ENCODE peak calls at places on chromosomes 16 and 17, in five cellular contexts. One of them, this sample, is unnamed.

GRCh38 chr17:36851230-36851629 is 86.0 kb upstream of the LHX1 start:
- DNase-seq in naive thymus-derived CD8-positive, alpha-beta T cell: no peak
- DNase-seq in T-helper 17 cell: no peak
- DNase-seq in CD8-positive, alpha-beta memory T cell: no peak
- DNase-seq in effector CD4-positive, alpha-beta T cell: no peak
- DNase-seq in this sample: no peak

GRCh38 chr17:75897076-75898019 is 597 bp upstream of the TRIM65 start:
- DNase-seq in naive thymus-derived CD8-positive, alpha-beta T cell: no peak
- DNase-seq in T-helper 17 cell: no peak
- DNase-seq in CD8-positive, alpha-beta memory T cell: no peak
- DNase-seq in effector CD4-positive, alpha-beta T cell: no peak
- DNase-seq in this sample: no peak

GRCh38 chr17:80426671-80427326 is 11.8 kb downstream of the ENDOV start:
- DNase-seq in naive thymus-derived CD8-positive, alpha-beta T cell: peak; percentile 89
- DNase-seq in T-helper 17 cell: peak; percentile 84
- DNase-seq in CD8-positive, alpha-beta memory T cell: peak; percentile 79
- DNase-seq in effector CD4-positive, alpha-beta T cell: peak; percentile 85
- DNase-seq in this sample: peak; percentile 84

GRCh38 chr17:77445908-77446535 is 305.3 kb downstream of the SEC14L1 start:
- DNase-seq in naive thymus-derived CD8-positive, alpha-beta T cell: peak; percentile 80
- DNase-seq in T-helper 17 cell: no peak
- DNase-seq in CD8-positive, alpha-beta memory T cell: peak; percentile 51
- DNase-seq in effector CD4-positive, alpha-beta T cell: peak; percentile 48
- DNase-seq in this sample: peak; percentile 69

GRCh38 chr16:81447383-81448101 is 2.9 kb downstream of the CMIP start:
- DNase-seq in naive thymus-derived CD8-positive, alpha-beta T cell: no peak
- DNase-seq in T-helper 17 cell: no peak
- DNase-seq in CD8-positive, alpha-beta memory T cell: no peak
- DNase-seq in effector CD4-positive, alpha-beta T cell: no peak
- DNase-seq in this sample: no peak

GRCh38 chr17:76893623-76894358 is 25.6 kb downstream of the MGAT5B start:
- DNase-seq in naive thymus-derived CD8-positive, alpha-beta T cell: no peak
- DNase-seq in T-helper 17 cell: no peak
- DNase-seq in CD8-positive, alpha-beta memory T cell: no peak
- DNase-seq in effector CD4-positive, alpha-beta T cell: no peak
- DNase-seq in this sample: no peak

GRCh38 chr17:51154176-51154575 is 817 bp downstream of the NME1 start:
- DNase-seq in naive thymus-derived CD8-positive, alpha-beta T cell: no peak
- DNase-seq in T-helper 17 cell: no peak
- DNase-seq in CD8-positive, alpha-beta memory T cell: no peak
- DNase-seq in effector CD4-positive, alpha-beta T cell: no peak
- DNase-seq in this sample: no peak

GRCh38 chr16:27315333-27316037 is 1.7 kb downstream of the IL4R start:
- DNase-seq in naive thymus-derived CD8-positive, alpha-beta T cell: peak; percentile 71
- DNase-seq in T-helper 17 cell: no peak
- DNase-seq in CD8-positive, alpha-beta memory T cell: no peak
- DNase-seq in effector CD4-positive, alpha-beta T cell: peak; percentile 38
- DNase-seq in this sample: peak; percentile 38

GRCh38 chr17:69434164-69434579 is 19.7 kb downstream of the MAP2K6 start:
- DNase-seq in naive thymus-derived CD8-positive, alpha-beta T cell: no peak
- DNase-seq in T-helper 17 cell: no peak
- DNase-seq in CD8-positive, alpha-beta memory T cell: no peak
- DNase-seq in effector CD4-positive, alpha-beta T cell: no peak
- DNase-seq in this sample: no peak

GRCh38 chr17:57849163-57849873 is 526 bp downstream of the MRPS23 start:
- DNase-seq in naive thymus-derived CD8-positive, alpha-beta T cell: no peak
- DNase-seq in T-helper 17 cell: no peak
- DNase-seq in CD8-positive, alpha-beta memory T cell: no peak
- DNase-seq in effector CD4-positive, alpha-beta T cell: no peak
- DNase-seq in this sample: no peak

GRCh38 chr17:77887464-77888241 is 70.8 kb upstream of the TNRC6C start:
- DNase-seq in naive thymus-derived CD8-positive, alpha-beta T cell: peak; percentile 90
- DNase-seq in T-helper 17 cell: peak; percentile 57
- DNase-seq in CD8-positive, alpha-beta memory T cell: peak; percentile 73
- DNase-seq in effector CD4-positive, alpha-beta T cell: peak; percentile 75
- DNase-seq in this sample: peak; percentile 84

GRCh38 chr17:80216473-80217456 is 3.4 kb downstream of the SGSH start:
- DNase-seq in naive thymus-derived CD8-positive, alpha-beta T cell: peak; percentile 53
- DNase-seq in T-helper 17 cell: no peak
- DNase-seq in CD8-positive, alpha-beta memory T cell: no peak
- DNase-seq in effector CD4-positive, alpha-beta T cell: no peak
- DNase-seq in this sample: no peak

GRCh38 chr16:21194771-21195301 is 16.5 kb downstream of the ZP2 start:
- DNase-seq in naive thymus-derived CD8-positive, alpha-beta T cell: no peak
- DNase-seq in T-helper 17 cell: no peak
- DNase-seq in CD8-positive, alpha-beta memory T cell: no peak
- DNase-seq in effector CD4-positive, alpha-beta T cell: no peak
- DNase-seq in this sample: no peak

GRCh38 chr17:68457168-68457538 is at the start of gene WIPI1:
- DNase-seq in naive thymus-derived CD8-positive, alpha-beta T cell: no peak
- DNase-seq in T-helper 17 cell: no peak
- DNase-seq in CD8-positive, alpha-beta memory T cell: no peak
- DNase-seq in effector CD4-positive, alpha-beta T cell: no peak
- DNase-seq in this sample: no peak

GRCh38 chr17:69900829-69901228 is 174.2 kb upstream of the KCNJ16 start:
- DNase-seq in naive thymus-derived CD8-positive, alpha-beta T cell: no peak
- DNase-seq in T-helper 17 cell: no peak
- DNase-seq in CD8-positive, alpha-beta memory T cell: no peak
- DNase-seq in effector CD4-positive, alpha-beta T cell: no peak
- DNase-seq in this sample: no peak

GRCh38 chr16:77271532-77272426 is 72.6 kb downstream of the SYCE1L start:
- DNase-seq in naive thymus-derived CD8-positive, alpha-beta T cell: no peak
- DNase-seq in T-helper 17 cell: no peak
- DNase-seq in CD8-positive, alpha-beta memory T cell: no peak
- DNase-seq in effector CD4-positive, alpha-beta T cell: no peak
- DNase-seq in this sample: no peak

GRCh38 chr16:74315059-74315458 is 18.4 kb downstream of the PSMD7 start:
- DNase-seq in naive thymus-derived CD8-positive, alpha-beta T cell: no peak
- DNase-seq in T-helper 17 cell: no peak
- DNase-seq in CD8-positive, alpha-beta memory T cell: no peak
- DNase-seq in effector CD4-positive, alpha-beta T cell: no peak
- DNase-seq in this sample: no peak

GRCh38 chr16:49546059-49546458 is 172.5 kb downstream of the C16orf78 start:
- DNase-seq in naive thymus-derived CD8-positive, alpha-beta T cell: no peak
- DNase-seq in T-helper 17 cell: no peak
- DNase-seq in CD8-positive, alpha-beta memory T cell: no peak
- DNase-seq in effector CD4-positive, alpha-beta T cell: no peak
- DNase-seq in this sample: no peak

GRCh38 chr17:69314246-69315030 is 12.5 kb downstream of the ABCA5 start:
- DNase-seq in naive thymus-derived CD8-positive, alpha-beta T cell: no peak
- DNase-seq in T-helper 17 cell: no peak
- DNase-seq in CD8-positive, alpha-beta memory T cell: no peak
- DNase-seq in effector CD4-positive, alpha-beta T cell: no peak
- DNase-seq in this sample: no peak

GRCh38 chr17:77558846-77559626 is 399.5 kb upstream of the TNRC6C start:
- DNase-seq in naive thymus-derived CD8-positive, alpha-beta T cell: no peak
- DNase-seq in T-helper 17 cell: no peak
- DNase-seq in CD8-positive, alpha-beta memory T cell: no peak
- DNase-seq in effector CD4-positive, alpha-beta T cell: no peak
- DNase-seq in this sample: no peak

GRCh38 chr17:64994781-64995538 is 61.6 kb downstream of the GNA13 start:
- DNase-seq in naive thymus-derived CD8-positive, alpha-beta T cell: no peak
- DNase-seq in T-helper 17 cell: no peak
- DNase-seq in CD8-positive, alpha-beta memory T cell: no peak
- DNase-seq in effector CD4-positive, alpha-beta T cell: no peak
- DNase-seq in this sample: no peak

GRCh38 chr17:74080936-74081335 is 122.5 kb upstream of the RPL38 start:
- DNase-seq in naive thymus-derived CD8-positive, alpha-beta T cell: no peak
- DNase-seq in T-helper 17 cell: no peak
- DNase-seq in CD8-positive, alpha-beta memory T cell: no peak
- DNase-seq in effector CD4-positive, alpha-beta T cell: no peak
- DNase-seq in this sample: no peak

GRCh38 chr17:4607773-4608187 is 23.5 kb downstream of the SMTNL2 start:
- DNase-seq in naive thymus-derived CD8-positive, alpha-beta T cell: no peak
- DNase-seq in T-helper 17 cell: no peak
- DNase-seq in CD8-positive, alpha-beta memory T cell: no peak
- DNase-seq in effector CD4-positive, alpha-beta T cell: no peak
- DNase-seq in this sample: no peak

GRCh38 chr17:64773836-64774761 is 112.0 kb upstream of the SMURF2 start:
- DNase-seq in naive thymus-derived CD8-positive, alpha-beta T cell: no peak
- DNase-seq in T-helper 17 cell: no peak
- DNase-seq in CD8-positive, alpha-beta memory T cell: no peak
- DNase-seq in effector CD4-positive, alpha-beta T cell: no peak
- DNase-seq in this sample: no peak

GRCh38 chr17:74433421-74434121 is 1.7 kb downstream of the GPRC5C start:
- DNase-seq in naive thymus-derived CD8-positive, alpha-beta T cell: no peak
- DNase-seq in T-helper 17 cell: no peak
- DNase-seq in CD8-positive, alpha-beta memory T cell: no peak
- DNase-seq in effector CD4-positive, alpha-beta T cell: no peak
- DNase-seq in this sample: no peak

GRCh38 chr17:73286863-73287296 is 24.9 kb downstream of the CDC42EP4 start:
- DNase-seq in naive thymus-derived CD8-positive, alpha-beta T cell: no peak
- DNase-seq in T-helper 17 cell: no peak
- DNase-seq in CD8-positive, alpha-beta memory T cell: no peak
- DNase-seq in effector CD4-positive, alpha-beta T cell: no peak
- DNase-seq in this sample: no peak

GRCh38 chr16:68760671-68761275 is 23.7 kb downstream of the CDH1 start:
- DNase-seq in naive thymus-derived CD8-positive, alpha-beta T cell: no peak
- DNase-seq in T-helper 17 cell: no peak
- DNase-seq in CD8-positive, alpha-beta memory T cell: no peak
- DNase-seq in effector CD4-positive, alpha-beta T cell: no peak
- DNase-seq in this sample: no peak

GRCh38 chr17:61238455-61238933 is 161.1 kb upstream of the TBX2 start:
- DNase-seq in naive thymus-derived CD8-positive, alpha-beta T cell: no peak
- DNase-seq in T-helper 17 cell: no peak
- DNase-seq in CD8-positive, alpha-beta memory T cell: no peak
- DNase-seq in effector CD4-positive, alpha-beta T cell: no peak
- DNase-seq in this sample: no peak

GRCh38 chr17:65109990-65110680 is 27.0 kb upstream of the RGS9 start:
- DNase-seq in naive thymus-derived CD8-positive, alpha-beta T cell: no peak
- DNase-seq in T-helper 17 cell: no peak
- DNase-seq in CD8-positive, alpha-beta memory T cell: no peak
- DNase-seq in effector CD4-positive, alpha-beta T cell: no peak
- DNase-seq in this sample: no peak

GRCh38 chr17:54280741-54281140 is 458.0 kb downstream of the KIF2B start:
- DNase-seq in naive thymus-derived CD8-positive, alpha-beta T cell: no peak
- DNase-seq in T-helper 17 cell: no peak
- DNase-seq in CD8-positive, alpha-beta memory T cell: no peak
- DNase-seq in effector CD4-positive, alpha-beta T cell: no peak
- DNase-seq in this sample: no peak

GRCh38 chr17:78378225-78379133 is at the start of gene PGS1:
- DNase-seq in naive thymus-derived CD8-positive, alpha-beta T cell: peak; percentile 89
- DNase-seq in T-helper 17 cell: peak; percentile 72
- DNase-seq in CD8-positive, alpha-beta memory T cell: peak; percentile 75
- DNase-seq in effector CD4-positive, alpha-beta T cell: peak; percentile 76
- DNase-seq in this sample: peak; percentile 81

GRCh38 chr16:88503374-88503770 is 50.3 kb downstream of the ZFPM1 start:
- DNase-seq in naive thymus-derived CD8-positive, alpha-beta T cell: no peak
- DNase-seq in T-helper 17 cell: no peak
- DNase-seq in CD8-positive, alpha-beta memory T cell: no peak
- DNase-seq in effector CD4-positive, alpha-beta T cell: no peak
- DNase-seq in this sample: no peak

GRCh38 chr16:79856581-79856980 is 256.0 kb upstream of the MAF start:
- DNase-seq in naive thymus-derived CD8-positive, alpha-beta T cell: no peak
- DNase-seq in T-helper 17 cell: no peak
- DNase-seq in CD8-positive, alpha-beta memory T cell: no peak
- DNase-seq in effector CD4-positive, alpha-beta T cell: no peak
- DNase-seq in this sample: no peak